ENCODE peak calls at places on chromosomes 3 and 15, in nine cellular contexts. K is stimulated activated CD8-positive, alpha-beta memory T cell treated with anti-CD3 and anti-CD28 coated beads, Interleukin-7, amount 100 ng/mL, for 24 hours; X is Calu3; H is HS-5; Y is HFF-Myc; O is T-helper 1 cell; V is mesendoderm; R is adipocyte; U is NCI-H526 treated with DMSO at 0.1 percent for 48 hours. T is an unnamed sample.

GRCh38 chr3:180617049-180617448 is 15.1 kb downstream of the TTC14 start:
- DNase-seq in O (no peak), K (no peak), V (no peak), H (no peak), X (no peak), R (no peak), Y (no peak), U (no peak), T (no peak)

GRCh38 chr15:71730277-71731144 is 79.8 kb upstream of the NR2E3 start:
- DNase-seq in Y (no peak), K (no peak), H (no peak), V (peak), U (peak), O (no peak), X (peak), R (peak), T (peak)

GRCh38 chr3:141387446-141388030 is 19.2 kb downstream of the ZBTB38 start:
- DNase-seq in H (no peak), R (no peak), V (no peak), X (no peak), U (peak), O (no peak), Y (no peak), K (no peak), T (no peak)

GRCh38 chr15:41562784-41563198 is 3.8 kb downstream of the TYRO3 start:
- DNase-seq in U (no peak), K (no peak), R (no peak), Y (no peak), H (no peak), O (no peak), X (no peak), V (no peak), T (no peak)

GRCh38 chr15:60932051-60932915 is 296.8 kb downstream of the RORA start:
- DNase-seq in X (peak), Y (no peak), U (no peak), K (peak), O (peak), R (peak), H (peak), V (peak), T (peak)

GRCh38 chr15:101172421-101173097 is 79.3 kb downstream of the CHSY1 start:
- DNase-seq in R (peak), U (no peak), Y (no peak), H (no peak), O (no peak), V (no peak), K (no peak), X (no peak), T (no peak)

GRCh38 chr3:31008986-31009385 is 114.5 kb upstream of the GADL1 start:
- DNase-seq in R (no peak), H (peak), O (no peak), Y (no peak), K (no peak), X (no peak), V (peak), U (no peak), T (peak)

GRCh38 chr3:100348727-100349126 is 14.2 kb downstream of the NIT2 start:
- DNase-seq in O (no peak), Y (no peak), R (no peak), U (no peak), H (no peak), X (no peak), V (peak), K (no peak), T (no peak)

GRCh38 chr3:186004209-186004608 is 66.4 kb upstream of the TRA2B start:
- DNase-seq in Y (no peak), H (no peak), V (no peak), O (no peak), R (no peak), K (no peak), X (no peak), U (no peak), T (no peak)

GRCh38 chr3:37801966-37802365 is 59.7 kb upstream of the CTDSPL start:
- DNase-seq in K (no peak), H (no peak), U (no peak), X (no peak), O (no peak), Y (no peak), R (no peak), V (no peak), T (no peak)

GRCh38 chr15:81507831-81508230 is 133.8 kb upstream of the TMC3 start:
- DNase-seq in H (no peak), K (no peak), R (no peak), V (peak), O (no peak), Y (no peak), X (no peak), U (no peak), T (no peak)

GRCh38 chr3:107035176-107035575 is 342.1 kb upstream of the CCDC54 start:
- DNase-seq in V (no peak), O (no peak), Y (no peak), U (no peak), X (no peak), H (no peak), R (no peak), K (no peak), T (no peak)

GRCh38 chr15:33789141-33789540 is 179.2 kb upstream of the CHRM5 start:
- DNase-seq in H (peak), Y (peak), U (no peak), X (no peak), R (peak), K (no peak), O (no peak), V (peak), T (peak)

GRCh38 chr3:182704926-182705325 is 88.4 kb upstream of the ATP11B start:
- DNase-seq in V (peak), H (no peak), U (no peak), X (peak), Y (no peak), O (no peak), K (no peak), R (no peak), T (peak)

GRCh38 chr3:196076721-196077120 is 5.2 kb downstream of the TFRC start:
- DNase-seq in R (no peak), O (no peak), V (no peak), U (no peak), Y (no peak), K (no peak), H (no peak), X (no peak), T (no peak)

GRCh38 chr15:51879555-51879954 is 50.1 kb downstream of the TMOD3 start:
- DNase-seq in H (no peak), K (no peak), X (no peak), Y (no peak), V (no peak), U (no peak), O (no peak), R (peak), T (no peak)

GRCh38 chr3:188734395-188734794 is 437.4 kb upstream of the TPRG1 start:
- DNase-seq in K (no peak), U (no peak), Y (no peak), O (no peak), R (peak), V (no peak), X (peak), H (no peak), T (peak)

GRCh38 chr15:90336705-90337141 is 15.4 kb upstream of the ZNF774 start:
- DNase-seq in Y (no peak), K (no peak), U (no peak), V (no peak), X (no peak), O (no peak), H (peak), R (peak), T (no peak)

GRCh38 chr3:179840985-179841384 is 188.1 kb downstream of the USP13 start:
- DNase-seq in K (no peak), X (peak), R (peak), O (no peak), V (no peak), Y (peak), U (no peak), H (peak), T (no peak)

GRCh38 chr3:53464424-53464823 is 30.0 kb upstream of the CACNA1D start:
- DNase-seq in V (no peak), Y (no peak), H (no peak), O (no peak), K (no peak), X (peak), R (no peak), U (no peak), T (no peak)

GRCh38 chr15:92666780-92667179 is 11.2 kb upstream of the FAM174B start:
- DNase-seq in K (no peak), H (no peak), U (peak), Y (no peak), V (no peak), R (no peak), X (no peak), O (no peak), T (no peak)

GRCh38 chr15:95995375-95996168 is 334.9 kb upstream of the NR2F2 start:
- DNase-seq in V (no peak), R (peak), O (no peak), H (peak), K (no peak), U (no peak), X (no peak), Y (no peak), T (no peak)